ENCODE peak calls at places on chromosomes 1 and 21, in ten cellular contexts. One of them, this sample, is unnamed. For H3K27me3, the result is how much of the 10 kb centered on the place peaks cover.

GRCh38 chr1:20426923-20427322 is 59.1 kb downstream of the CAMK2N1 start:
- DNase-seq in osteoblast: peak
- DNase-seq in spleen: no peak
- DNase-seq in brain microvascular endothelial cell: peak
- DNase-seq in body of pancreas: no peak
- DNase-seq in adrenal gland: no peak
- DNase-seq in upper lobe of left lung: no peak
- DNase-seq in psoas muscle: no peak
- DNase-seq in left lung: no peak
- DNase-seq in endodermal cell: peak
- DNase-seq in this sample: no peak

GRCh38 chr1:155479205-155479604 is 83.4 kb downstream of the ASH1L start:
- DNase-seq in spleen: no peak
- DNase-seq in psoas muscle: no peak
- DNase-seq in endodermal cell: no peak
- DNase-seq in body of pancreas: no peak
- DNase-seq in brain microvascular endothelial cell: peak
- DNase-seq in upper lobe of left lung: no peak
- DNase-seq in adrenal gland: no peak
- DNase-seq in osteoblast: peak
- DNase-seq in left lung: no peak
- DNase-seq in this sample: no peak

GRCh38 chr1:217040696-217041095 is 317.5 kb upstream of the ESRRG start:
- DNase-seq in psoas muscle: no peak
- DNase-seq in endodermal cell: no peak
- DNase-seq in upper lobe of left lung: no peak
- DNase-seq in osteoblast: no peak
- DNase-seq in spleen: no peak
- DNase-seq in brain microvascular endothelial cell: no peak
- DNase-seq in left lung: no peak
- DNase-seq in adrenal gland: no peak
- DNase-seq in body of pancreas: no peak
- DNase-seq in this sample: no peak

GRCh38 chr1:108953452-108953851 is 9.8 kb downstream of the CLCC1 start:
- DNase-seq in endodermal cell: no peak
- DNase-seq in upper lobe of left lung: no peak
- DNase-seq in left lung: no peak
- DNase-seq in brain microvascular endothelial cell: no peak
- DNase-seq in body of pancreas: no peak
- DNase-seq in adrenal gland: no peak
- DNase-seq in osteoblast: no peak
- DNase-seq in psoas muscle: no peak
- DNase-seq in spleen: no peak
- DNase-seq in this sample: no peak

GRCh38 chr1:102886638-102887037 is 221.7 kb downstream of the COL11A1 start:
- DNase-seq in psoas muscle: no peak
- DNase-seq in endodermal cell: no peak
- DNase-seq in body of pancreas: no peak
- DNase-seq in upper lobe of left lung: no peak
- DNase-seq in spleen: no peak
- DNase-seq in left lung: no peak
- DNase-seq in osteoblast: no peak
- DNase-seq in brain microvascular endothelial cell: no peak
- DNase-seq in adrenal gland: no peak
- DNase-seq in this sample: no peak

GRCh38 chr21:42760977-42761751 is 107.7 kb downstream of the PDE9A start:
- DNase-seq in psoas muscle: no peak
- DNase-seq in brain microvascular endothelial cell: no peak
- DNase-seq in adrenal gland: no peak
- DNase-seq in left lung: no peak
- DNase-seq in endodermal cell: no peak
- DNase-seq in spleen: peak
- DNase-seq in osteoblast: peak
- DNase-seq in body of pancreas: peak
- DNase-seq in upper lobe of left lung: no peak
- DNase-seq in this sample: no peak

GRCh38 chr1:5379176-5379759 is 613.0 kb downstream of the NPHP4 start:
- DNase-seq in osteoblast: no peak
- DNase-seq in spleen: no peak
- DNase-seq in adrenal gland: peak
- DNase-seq in endodermal cell: no peak
- DNase-seq in psoas muscle: no peak
- DNase-seq in body of pancreas: no peak
- DNase-seq in brain microvascular endothelial cell: no peak
- DNase-seq in left lung: no peak
- DNase-seq in upper lobe of left lung: no peak
- DNase-seq in this sample: no peak

GRCh38 chr1:16145030-16145987 is 10.6 kb downstream of the EPHA2 start:
- DNase-seq in spleen: peak
- DNase-seq in body of pancreas: peak
- DNase-seq in brain microvascular endothelial cell: peak
- DNase-seq in left lung: peak
- DNase-seq in psoas muscle: peak
- DNase-seq in upper lobe of left lung: peak
- DNase-seq in endodermal cell: peak
- DNase-seq in osteoblast: peak
- DNase-seq in adrenal gland: peak
- DNase-seq in this sample: peak

GRCh38 chr1:205812271-205812877 is 624 bp downstream of the SLC41A1 start:
- DNase-seq in endodermal cell: peak
- DNase-seq in spleen: no peak
- DNase-seq in osteoblast: peak
- DNase-seq in psoas muscle: no peak
- DNase-seq in upper lobe of left lung: peak
- DNase-seq in left lung: no peak
- DNase-seq in brain microvascular endothelial cell: no peak
- DNase-seq in body of pancreas: peak
- DNase-seq in adrenal gland: no peak
- DNase-seq in this sample: no peak

GRCh38 chr1:233364695-233365539 is 37.4 kb downstream of the MAP3K21 start:
- DNase-seq in body of pancreas: no peak
- DNase-seq in spleen: no peak
- DNase-seq in endodermal cell: no peak
- DNase-seq in brain microvascular endothelial cell: no peak
- DNase-seq in osteoblast: peak
- DNase-seq in adrenal gland: no peak
- DNase-seq in psoas muscle: no peak
- DNase-seq in left lung: no peak
- DNase-seq in upper lobe of left lung: no peak
- DNase-seq in this sample: no peak

GRCh38 chr1:175969236-175969635 is 225.8 kb upstream of the TNR start:
- DNase-seq in adrenal gland: no peak
- DNase-seq in spleen: no peak
- DNase-seq in osteoblast: no peak
- DNase-seq in left lung: no peak
- DNase-seq in endodermal cell: no peak
- DNase-seq in body of pancreas: no peak
- DNase-seq in psoas muscle: no peak
- DNase-seq in upper lobe of left lung: no peak
- DNase-seq in brain microvascular endothelial cell: no peak
- DNase-seq in this sample: no peak

GRCh38 chr1:230500063-230500462 is 73.9 kb upstream of the PGBD5 start:
- DNase-seq in brain microvascular endothelial cell: no peak
- DNase-seq in adrenal gland: no peak
- DNase-seq in left lung: no peak
- DNase-seq in osteoblast: peak
- DNase-seq in upper lobe of left lung: no peak
- DNase-seq in spleen: no peak
- DNase-seq in endodermal cell: no peak
- DNase-seq in body of pancreas: no peak
- DNase-seq in psoas muscle: no peak
- DNase-seq in this sample: no peak

GRCh38 chr1:218346391-218347204 is 1.5 kb downstream of the TGFB2 start:
- DNase-seq in osteoblast: peak
- DNase-seq in adrenal gland: no peak
- DNase-seq in body of pancreas: peak
- DNase-seq in spleen: peak
- DNase-seq in left lung: no peak
- DNase-seq in brain microvascular endothelial cell: no peak
- DNase-seq in psoas muscle: peak
- DNase-seq in upper lobe of left lung: peak
- DNase-seq in endodermal cell: peak
- DNase-seq in this sample: no peak

GRCh38 chr1:116556289-116557006 is 14.4 kb downstream of the CD58 start:
- DNase-seq in brain microvascular endothelial cell: peak
- DNase-seq in upper lobe of left lung: peak
- DNase-seq in left lung: peak
- DNase-seq in spleen: no peak
- DNase-seq in endodermal cell: no peak
- DNase-seq in psoas muscle: peak
- DNase-seq in osteoblast: peak
- DNase-seq in body of pancreas: no peak
- DNase-seq in adrenal gland: peak
- DNase-seq in this sample: peak

GRCh38 chr21:45054927-45055612 is 19.3 kb upstream of the ADARB1 start:
- DNase-seq in osteoblast: no peak
- DNase-seq in spleen: no peak
- DNase-seq in adrenal gland: no peak
- DNase-seq in left lung: no peak
- DNase-seq in upper lobe of left lung: peak
- DNase-seq in brain microvascular endothelial cell: no peak
- DNase-seq in psoas muscle: no peak
- DNase-seq in endodermal cell: no peak
- DNase-seq in body of pancreas: no peak
- DNase-seq in this sample: no peak

GRCh38 chr21:36104306-36105300 is 30.3 kb upstream of the CBR3 start:
- DNase-seq in endodermal cell: peak
- DNase-seq in adrenal gland: no peak
- DNase-seq in body of pancreas: peak
- DNase-seq in brain microvascular endothelial cell: peak
- DNase-seq in spleen: peak
- DNase-seq in left lung: no peak
- DNase-seq in osteoblast: no peak
- DNase-seq in psoas muscle: peak
- DNase-seq in upper lobe of left lung: no peak
- DNase-seq in this sample: no peak

DNA sequence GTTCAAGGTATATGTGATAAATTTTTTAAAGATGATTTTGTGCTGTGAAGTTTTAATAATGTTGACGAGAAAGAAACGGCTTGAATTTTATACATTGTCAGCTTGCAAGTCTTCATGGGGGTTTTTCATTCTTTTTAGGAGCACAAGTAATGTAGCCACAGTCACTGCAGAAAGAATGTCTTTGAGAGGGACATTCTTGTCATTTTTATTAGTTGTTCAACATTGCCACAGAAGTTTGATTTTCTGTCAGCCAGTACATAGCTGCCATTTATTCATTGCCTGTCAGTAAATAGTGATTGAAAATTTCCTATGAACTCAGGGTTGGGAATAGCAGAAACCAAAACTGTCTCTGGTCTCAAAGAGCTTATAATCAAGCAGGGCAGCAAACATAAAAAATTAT is 156.2 kb downstream of the DHRS3 start:
- DNase-seq in left lung: no peak
- DNase-seq in upper lobe of left lung: no peak
- DNase-seq in endodermal cell: no peak
- DNase-seq in osteoblast: no peak
- DNase-seq in body of pancreas: no peak
- DNase-seq in adrenal gland: no peak
- DNase-seq in psoas muscle: no peak
- DNase-seq in spleen: no peak
- DNase-seq in brain microvascular endothelial cell: no peak
- DNase-seq in this sample: no peak
- TF ChIP-seq CTCF in left lung: no peak
- TF ChIP-seq CTCF in upper lobe of left lung: no peak
- TF ChIP-seq CTCF in endodermal cell: no peak
- TF ChIP-seq CTCF in osteoblast: no peak
- TF ChIP-seq CTCF in body of pancreas: no peak
- TF ChIP-seq CTCF in adrenal gland: no peak
- TF ChIP-seq CTCF in psoas muscle: no peak
- TF ChIP-seq CTCF in spleen: no peak
- TF ChIP-seq CTCF in brain microvascular endothelial cell: no peak
- TF ChIP-seq CTCF in this sample: no peak

DNA sequence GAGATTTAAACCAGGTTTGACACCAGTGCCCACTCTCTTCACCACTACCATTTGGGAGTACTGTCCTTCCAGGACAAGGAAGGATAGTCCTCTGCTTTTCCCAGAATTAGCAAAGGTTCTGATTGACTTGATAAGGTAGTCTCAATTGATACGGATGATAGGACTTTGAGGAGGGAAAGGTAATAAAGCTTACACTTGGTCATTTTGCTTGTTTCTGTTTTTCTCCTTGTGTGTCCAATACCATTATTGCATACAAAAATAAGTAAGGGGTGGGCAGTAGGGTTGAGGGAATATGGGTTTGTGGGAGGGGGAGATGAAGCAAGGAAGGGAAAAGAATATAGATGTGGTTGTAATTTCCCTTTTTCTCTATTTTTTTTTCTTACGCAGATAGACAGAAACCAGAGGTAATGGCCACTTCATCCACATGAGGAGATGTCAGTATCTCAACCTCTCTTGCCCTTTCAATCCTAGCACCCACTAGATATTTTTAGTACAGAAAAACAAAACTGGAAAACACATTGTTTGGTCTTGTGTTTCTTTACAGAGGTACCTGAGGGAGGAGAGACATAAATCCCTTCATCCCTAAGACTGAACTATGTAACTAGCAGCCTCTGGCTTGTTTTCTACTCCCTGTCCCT is 2.6 kb downstream of the C1orf56 start:
- DNase-seq in endodermal cell: no peak
- DNase-seq in adrenal gland: no peak
- DNase-seq in body of pancreas: no peak
- DNase-seq in brain microvascular endothelial cell: no peak
- DNase-seq in osteoblast: no peak
- DNase-seq in left lung: no peak
- DNase-seq in psoas muscle: no peak
- DNase-seq in spleen: no peak
- DNase-seq in upper lobe of left lung: no peak
- DNase-seq in this sample: no peak
- H3K4me3 ChIP-seq in endodermal cell: no peak
- H3K4me3 ChIP-seq in adrenal gland: no peak
- H3K4me3 ChIP-seq in body of pancreas: no peak
- H3K4me3 ChIP-seq in brain microvascular endothelial cell: no peak
- H3K4me3 ChIP-seq in osteoblast: no peak
- H3K4me3 ChIP-seq in left lung: no peak
- H3K4me3 ChIP-seq in psoas muscle: peak
- H3K4me3 ChIP-seq in spleen: no peak
- H3K4me3 ChIP-seq in upper lobe of left lung: no peak
- H3K4me3 ChIP-seq in this sample: no peak

GRCh38 chr1:46495778-46496177 is 6.1 kb downstream of the DMBX1 start:
- DNase-seq in osteoblast: peak
- DNase-seq in adrenal gland: no peak
- DNase-seq in psoas muscle: no peak
- DNase-seq in upper lobe of left lung: no peak
- DNase-seq in brain microvascular endothelial cell: no peak
- DNase-seq in left lung: no peak
- DNase-seq in spleen: peak
- DNase-seq in body of pancreas: no peak
- DNase-seq in endodermal cell: no peak
- DNase-seq in this sample: no peak
- H3K27me3 ChIP-seq in osteoblast: half or more
- H3K27me3 ChIP-seq in adrenal gland: under half
- H3K27me3 ChIP-seq in psoas muscle: under half
- H3K27me3 ChIP-seq in upper lobe of left lung: under half
- H3K27me3 ChIP-seq in brain microvascular endothelial cell: half or more
- H3K27me3 ChIP-seq in left lung: half or more
- H3K27me3 ChIP-seq in spleen: under half
- H3K27me3 ChIP-seq in body of pancreas: under half
- H3K27me3 ChIP-seq in endodermal cell: half or more
- H3K27me3 ChIP-seq in this sample: half or more

GRCh38 chr1:245538671-245539070 is 383.9 kb downstream of the KIF26B start:
- DNase-seq in osteoblast: no peak
- DNase-seq in adrenal gland: no peak
- DNase-seq in left lung: no peak
- DNase-seq in psoas muscle: no peak
- DNase-seq in brain microvascular endothelial cell: no peak
- DNase-seq in upper lobe of left lung: no peak
- DNase-seq in body of pancreas: no peak
- DNase-seq in endodermal cell: no peak
- DNase-seq in spleen: no peak
- DNase-seq in this sample: no peak
- TF ChIP-seq CTCF in osteoblast: no peak
- TF ChIP-seq CTCF in adrenal gland: no peak
- TF ChIP-seq CTCF in left lung: no peak
- TF ChIP-seq CTCF in psoas muscle: no peak
- TF ChIP-seq CTCF in brain microvascular endothelial cell: no peak
- TF ChIP-seq CTCF in upper lobe of left lung: no peak
- TF ChIP-seq CTCF in body of pancreas: no peak
- TF ChIP-seq CTCF in endodermal cell: no peak
- TF ChIP-seq CTCF in spleen: no peak
- TF ChIP-seq CTCF in this sample: no peak

This sample was measured in upper lobe of right lung.